ENCODE peak calls at places on chromosomes 7 and 10, in four cellular contexts. K is WTC11, T is K562, C is HepG2. P is an unnamed sample.

GRCh38 chr10:25130911-25131310 is 43.9 kb upstream of the GPR158 start:
- DNase-seq in K (no peak), C (no peak), T (no peak), P (no peak)

GRCh38 chr10:53122265-53122664 is 349.7 kb upstream of the MBL2 start:
- DNase-seq in T (no peak), K (no peak), C (no peak), P (no peak)

GRCh38 chr10:95451150-95451549 is 110.0 kb downstream of the SORBS1 start:
- DNase-seq in T (no peak), K (no peak), C (no peak), P (no peak)

GRCh38 chr10:14527134-14527780 is 196.5 kb upstream of the FRMD4A start:
- DNase-seq in C (no peak), K (no peak), T (no peak), P (no peak)

GRCh38 chr10:82757907-82758306 is 882.9 kb downstream of the NRG3 start:
- DNase-seq in K (no peak), T (no peak), C (no peak), P (no peak)

GRCh38 chr7:101124376-101125056 is 2.4 kb upstream of the SERPINE1 start:
- DNase-seq in K (no peak), T (no peak), C (peak), P (no peak)

GRCh38 chr10:6593140-6593740 is 13.2 kb upstream of the PRKCQ start:
- DNase-seq in C (no peak), K (no peak), T (no peak), P (no peak)

GRCh38 chr7:12162420-12163113 is 48.5 kb upstream of the TMEM106B start:
- DNase-seq in C (no peak), T (no peak), K (no peak), P (no peak)

GRCh38 chr10:3452683-3453388 is 280.3 kb upstream of the PITRM1 start:
- DNase-seq in K (no peak), C (no peak), T (no peak), P (no peak)

GRCh38 chr10:121593267-121593666 is 5.0 kb downstream of the FGFR2 start:
- DNase-seq in C (no peak), K (no peak), T (no peak), P (no peak)

DNA sequence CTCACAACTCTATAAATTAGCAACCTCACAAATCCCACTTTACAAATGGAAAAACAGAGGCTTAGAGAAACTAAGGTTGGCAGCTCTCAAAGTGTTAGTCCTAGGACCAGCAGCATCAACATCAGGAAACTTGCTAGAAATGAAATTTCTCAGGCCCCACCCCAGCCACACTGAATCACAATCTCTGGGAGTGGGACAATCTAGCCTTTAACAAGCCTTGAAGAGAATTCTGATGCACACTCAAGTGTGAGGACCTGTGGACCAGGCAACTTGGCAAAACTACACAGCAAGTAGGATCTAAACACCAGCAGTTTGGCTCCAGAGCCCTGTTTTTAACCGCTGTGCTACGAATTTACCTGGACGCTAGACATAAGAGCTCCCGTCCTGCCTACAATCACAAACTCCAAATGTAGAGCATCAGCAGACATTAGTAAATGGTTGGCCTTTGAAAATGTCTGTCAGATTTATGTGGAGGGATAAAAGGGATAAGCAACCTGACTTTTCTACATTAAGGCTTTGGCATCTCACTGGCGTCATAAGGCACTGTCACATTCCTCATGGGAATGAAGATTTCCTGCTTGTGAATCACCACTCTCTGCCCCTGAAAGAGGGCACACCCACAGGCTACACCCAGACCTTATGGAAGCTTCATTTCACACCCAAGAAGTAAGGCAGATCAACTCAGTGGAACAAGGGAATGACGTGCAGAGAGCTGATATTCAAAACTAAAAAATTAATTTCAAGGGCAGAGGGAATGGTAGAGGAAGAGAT is 34.5 kb downstream of the PPP1R3C start:
- DNase-seq in K (no peak), C (no peak), T (no peak), P (no peak)
- TF ChIP-seq CBFB in K (no peak), C (no peak), T (no peak), P (no peak)

DNA sequence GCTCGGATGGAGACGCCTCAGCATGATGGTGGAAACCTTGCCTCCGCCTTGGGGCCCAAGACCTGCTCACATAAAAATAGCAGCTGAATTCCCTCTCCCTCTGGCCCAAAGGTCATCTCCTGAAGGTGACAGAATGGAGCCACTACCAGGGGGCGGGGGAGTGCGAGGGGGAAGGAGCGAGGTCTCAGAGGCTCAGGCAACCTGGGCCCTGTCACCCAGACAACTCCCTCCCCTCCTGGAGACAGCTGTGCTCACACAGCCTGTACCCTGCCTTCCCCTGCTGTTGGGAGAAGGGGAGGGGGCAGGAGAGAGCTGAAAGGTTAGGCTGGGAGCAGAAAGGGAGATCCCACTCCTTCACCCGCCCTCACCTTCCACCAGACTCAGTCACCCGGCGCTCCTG is 173.0 kb upstream of the RHEB start:
- DNase-seq in K (no peak), C (no peak), T (no peak), P (no peak)
- TF ChIP-seq CBFB in K (no peak), C (no peak), T (no peak), P (no peak)

DNA sequence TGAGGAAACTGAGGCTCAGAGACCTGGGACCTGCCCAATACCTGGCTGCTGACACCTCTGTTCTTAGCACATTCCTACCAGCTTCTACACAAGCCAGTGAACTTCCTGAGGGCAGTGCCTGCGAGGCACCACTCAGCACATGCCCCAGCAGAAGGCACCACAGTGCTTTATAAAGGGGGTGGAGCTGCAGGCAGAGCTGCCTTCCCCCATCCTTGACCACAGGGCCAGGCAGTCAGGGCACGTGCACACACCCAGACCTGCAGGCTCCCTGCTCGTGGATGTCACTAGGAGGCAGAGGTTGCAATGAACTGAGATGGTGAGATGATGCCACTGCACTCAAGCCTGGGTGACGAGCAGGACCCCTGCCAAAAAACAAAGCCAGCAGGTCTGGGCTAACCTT is 39.2 kb upstream of the TUBB8 start:
- DNase-seq in T (no peak), K (no peak), C (no peak), P (no peak)
- TF ChIP-seq CBFB in T (no peak), K (no peak), C (no peak), P (no peak)

DNA sequence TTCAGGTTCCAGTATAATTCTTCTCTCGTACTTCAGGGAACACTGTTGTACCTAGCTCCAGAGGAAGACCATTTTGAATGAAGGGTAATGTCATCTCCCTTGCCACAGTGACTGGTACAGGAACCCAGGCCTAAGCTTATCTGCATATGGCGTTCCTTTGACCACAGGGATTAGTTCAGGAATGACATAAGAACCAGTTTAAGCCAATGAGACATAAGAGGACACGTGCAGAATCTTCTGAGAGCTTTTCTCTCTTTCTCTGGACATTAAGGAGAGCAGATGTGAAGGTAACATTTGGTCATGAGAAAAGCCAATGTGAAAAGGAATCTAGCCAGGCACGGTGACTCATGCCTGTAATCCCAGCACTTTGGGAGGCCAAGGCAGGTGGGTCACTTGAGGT is 21.8 kb upstream of the HIBADH start:
- DNase-seq in K (no peak), C (no peak), T (no peak), P (no peak)
- TF ChIP-seq CBFB in K (no peak), C (no peak), T (no peak), P (no peak)

DNA sequence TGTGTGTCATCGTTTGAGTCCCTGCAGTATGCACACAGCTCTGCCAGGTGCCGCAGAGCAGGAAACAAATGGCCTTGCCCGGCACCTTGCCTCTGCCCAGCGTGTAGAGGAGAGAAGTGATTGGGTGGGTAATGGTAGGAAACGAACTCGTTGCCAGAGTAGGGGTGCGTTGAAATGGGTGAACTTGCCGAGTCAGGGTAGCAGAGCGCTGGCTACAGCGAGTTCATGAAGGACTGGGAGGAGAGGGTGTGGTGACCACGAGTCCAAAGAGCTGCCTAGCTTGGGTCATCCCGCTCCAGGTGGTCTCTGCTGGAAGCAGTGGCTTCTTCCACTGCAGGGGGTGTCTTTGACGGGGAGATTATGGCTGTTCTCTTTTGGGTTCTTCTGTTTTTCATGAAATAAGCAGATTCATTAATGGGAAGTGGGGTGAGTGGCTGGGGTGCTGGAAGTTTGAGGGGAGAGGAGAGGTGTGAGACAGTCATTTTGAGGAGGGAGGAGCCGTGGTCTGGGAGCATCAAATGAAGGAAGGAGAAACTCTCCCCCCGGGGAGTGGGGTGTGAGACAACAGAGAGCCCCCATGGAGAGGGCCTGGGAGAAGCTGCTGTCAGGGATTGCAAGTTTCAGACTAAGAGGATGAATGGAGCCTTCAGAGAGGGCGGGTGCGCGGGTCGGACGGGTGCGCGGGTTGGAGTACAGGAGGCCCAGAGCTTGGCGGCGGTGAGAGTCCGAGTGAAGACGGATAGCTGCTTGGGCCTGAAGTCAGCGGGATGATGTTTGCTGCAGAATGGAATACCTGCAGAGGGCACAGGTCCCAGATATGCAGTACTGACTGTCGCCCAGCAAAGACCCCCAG is 26.2 kb downstream of the PPP2R2D start:
- DNase-seq in C (no peak), K (no peak), T (peak), P (no peak)
- TF ChIP-seq CBFB in C (no peak), K (no peak), T (no peak), P (no peak)

GRCh38 chr7:139525239-139525638 is 1.8 kb downstream of the CLEC2L start:
- DNase-seq in T (no peak), C (no peak), K (no peak), P (no peak)

GRCh38 chr7:139525750-139526149 is 2.3 kb downstream of the CLEC2L start:
- DNase-seq in C (no peak), T (no peak), K (no peak), P (no peak)

GRCh38 chr7:139523988-139524815 is 717 bp downstream of the CLEC2L start:
- DNase-seq in T (no peak), C (no peak), K (peak), P (no peak)

GRCh38 chr7:139523199-139523941 is at the start of gene CLEC2L:
- DNase-seq in T (peak), K (peak), C (no peak), P (no peak)

DNA sequence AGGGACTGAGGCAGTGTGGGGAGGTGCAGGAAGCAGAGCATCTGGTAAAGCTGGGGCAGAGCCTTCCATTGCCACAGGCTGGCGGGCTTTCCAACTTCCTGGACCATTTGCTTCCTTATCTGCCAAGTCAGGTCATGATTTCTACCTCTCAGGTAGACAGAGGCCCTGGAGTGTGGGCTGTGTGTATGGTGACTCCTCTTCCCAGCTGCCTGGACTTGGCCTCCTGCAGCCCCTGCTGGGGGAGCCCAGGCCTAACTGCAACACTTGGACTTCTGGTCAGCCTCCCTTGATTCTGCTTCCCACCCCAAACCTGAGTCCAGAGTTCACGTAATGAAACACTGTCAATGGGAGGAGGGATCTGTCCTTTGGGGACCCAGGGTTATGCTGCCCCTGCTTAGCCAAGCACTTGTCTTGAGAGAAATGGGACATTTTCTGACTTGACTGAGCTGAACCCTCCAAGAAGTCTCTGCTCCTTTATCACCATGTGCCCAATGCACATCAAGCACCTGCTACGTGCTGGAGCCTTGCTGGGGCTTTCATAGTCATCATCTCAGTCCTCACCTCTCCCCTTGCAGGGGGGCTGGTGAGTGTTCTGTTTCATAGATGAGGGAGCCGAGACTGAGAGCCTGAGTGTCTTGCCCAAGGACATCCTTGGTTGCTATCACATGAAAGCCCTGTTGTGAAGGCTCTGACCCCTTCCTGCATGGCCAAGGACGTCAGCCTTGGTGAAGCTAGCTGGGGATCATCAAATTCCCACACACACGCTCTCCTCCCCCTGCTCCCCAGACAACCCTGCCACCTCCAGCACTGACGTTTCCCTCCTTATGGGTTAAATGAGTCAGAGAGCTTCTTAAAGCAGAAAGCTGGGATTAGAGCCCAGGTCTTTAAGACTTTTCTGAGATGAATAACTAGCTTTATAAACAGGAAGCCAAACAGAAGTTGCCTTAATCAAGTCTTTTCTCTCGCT is 3.4 kb downstream of the CLEC2L start:
- DNase-seq in K (no peak), C (no peak), T (no peak), P (no peak)
- TF ChIP-seq CBFB in K (no peak), C (no peak), T (no peak), P (no peak)

GRCh38 chr7:36690514-36691187 is 33.6 kb downstream of the AOAH start:
- DNase-seq in K (no peak), C (no peak), T (no peak), P (no peak)
- TF ChIP-seq CBFB in K (no peak), C (no peak), T (no peak), P (no peak)

GRCh38 chr10:30737931-30738391 is 108.4 kb upstream of the LYZL2 start:
- DNase-seq in K (no peak), C (no peak), T (no peak), P (peak)
- TF ChIP-seq CBFB in K (no peak), C (no peak), T (no peak), P (peak)

GRCh38 chr10:34710391-34710751 is 104.7 kb downstream of the PARD3 start:
- DNase-seq in K (no peak), T (peak), C (no peak), P (no peak)
- TF ChIP-seq CBFB in K (no peak), T (no peak), C (no peak), P (no peak)

GRCh38 chr10:124953421-124953820 is 11.5 kb downstream of the ZRANB1 start:
- DNase-seq in C (peak), K (no peak), T (no peak), P (no peak)

GRCh38 chr10:124944982-124945381 is 3.1 kb downstream of the ZRANB1 start:
- DNase-seq in K (no peak), T (no peak), C (no peak), P (no peak)

GRCh38 chr10:124952123-124952522 is 10.2 kb downstream of the ZRANB1 start:
- DNase-seq in K (no peak), T (peak), C (no peak), P (no peak)

GRCh38 chr10:124946945-124947344 is 5.0 kb downstream of the ZRANB1 start:
- DNase-seq in T (peak), C (no peak), K (no peak), P (no peak)

GRCh38 chr10:124949543-124949942 is 7.6 kb downstream of the ZRANB1 start:
- DNase-seq in C (peak), K (no peak), T (no peak), P (no peak)
- TF ChIP-seq CBFB in C (no peak), K (no peak), T (no peak), P (no peak)